ENCODE peak calls at places on chromosome X, in four cellular contexts. One of them, this sample, is unnamed.

GRCh38 chrX:153657161-153657560 is 10.2 kb downstream of the DUSP9 start:
- DNase-seq in H1: no peak
- DNase-seq in esophagus squamous epithelium: no peak
- DNase-seq in CD8-positive, alpha-beta T cell: no peak
- DNase-seq in this sample: no peak

GRCh38 chrX:30690330-30690729 is 37.1 kb downstream of the GK start:
- DNase-seq in esophagus squamous epithelium: no peak
- DNase-seq in CD8-positive, alpha-beta T cell: no peak
- DNase-seq in H1: no peak
- DNase-seq in this sample: no peak

GRCh38 chrX:21946925-21947641 is 6.6 kb downstream of the SMS start:
- DNase-seq in esophagus squamous epithelium: no peak
- DNase-seq in H1: no peak
- DNase-seq in CD8-positive, alpha-beta T cell: no peak
- DNase-seq in this sample: no peak

GRCh38 chrX:46913710-46914109 is 1.5 kb downstream of the JADE3 start:
- DNase-seq in CD8-positive, alpha-beta T cell: no peak
- DNase-seq in esophagus squamous epithelium: no peak
- DNase-seq in H1: no peak
- DNase-seq in this sample: no peak

GRCh38 chrX:43540318-43540717 is 115.8 kb upstream of the MAOA start:
- DNase-seq in CD8-positive, alpha-beta T cell: no peak
- DNase-seq in H1: no peak
- DNase-seq in esophagus squamous epithelium: no peak
- DNase-seq in this sample: no peak

GRCh38 chrX:39950035-39950688 is 147.6 kb downstream of the BCOR start:
- DNase-seq in H1: no peak
- DNase-seq in esophagus squamous epithelium: no peak
- DNase-seq in CD8-positive, alpha-beta T cell: no peak
- DNase-seq in this sample: no peak

GRCh38 chrX:30870572-30870971 is 18.5 kb downstream of the TAB3 start:
- DNase-seq in CD8-positive, alpha-beta T cell: no peak
- DNase-seq in esophagus squamous epithelium: no peak
- DNase-seq in H1: no peak
- DNase-seq in this sample: no peak

GRCh38 chrX:103847174-103847870 is 15.3 kb upstream of the RAB9B start:
- DNase-seq in H1: no peak
- DNase-seq in CD8-positive, alpha-beta T cell: no peak
- DNase-seq in esophagus squamous epithelium: no peak
- DNase-seq in this sample: no peak

GRCh38 chrX:17527135-17527701 is 152.2 kb downstream of the NHS start:
- DNase-seq in esophagus squamous epithelium: no peak
- DNase-seq in H1: no peak
- DNase-seq in CD8-positive, alpha-beta T cell: no peak
- DNase-seq in this sample: no peak

GRCh38 chrX:39703307-39703706 is 394.5 kb downstream of the BCOR start:
- DNase-seq in H1: no peak
- DNase-seq in esophagus squamous epithelium: no peak
- DNase-seq in CD8-positive, alpha-beta T cell: no peak
- DNase-seq in this sample: no peak

GRCh38 chrX:108362026-108362425 is 76.2 kb downstream of the COL4A6 start:
- DNase-seq in CD8-positive, alpha-beta T cell: no peak
- DNase-seq in H1: no peak
- DNase-seq in esophagus squamous epithelium: no peak
- DNase-seq in this sample: no peak

GRCh38 chrX:125205084-125205917 is 114.4 kb upstream of the TEX13C start:
- DNase-seq in CD8-positive, alpha-beta T cell: peak; percentile 4
- DNase-seq in H1: no peak
- DNase-seq in esophagus squamous epithelium: no peak
- DNase-seq in this sample: no peak

GRCh38 chrX:47556045-47556623 is 4.9 kb upstream of the ARAF start:
- DNase-seq in H1: peak; percentile 63
- DNase-seq in esophagus squamous epithelium: peak; percentile 61
- DNase-seq in CD8-positive, alpha-beta T cell: peak; percentile 77
- DNase-seq in this sample: peak; percentile 78

GRCh38 chrX:118702741-118703140 is 24.7 kb upstream of the IL13RA1 start:
- DNase-seq in esophagus squamous epithelium: no peak
- DNase-seq in CD8-positive, alpha-beta T cell: no peak
- DNase-seq in H1: no peak
- DNase-seq in this sample: no peak

GRCh38 chrX:38664285-38664684 is 102.9 kb downstream of the TSPAN7 start:
- DNase-seq in CD8-positive, alpha-beta T cell: no peak
- DNase-seq in esophagus squamous epithelium: no peak
- DNase-seq in H1: no peak
- DNase-seq in this sample: peak; percentile 0

GRCh38 chrX:47587906-47588735 is 5.9 kb downstream of the TIMP1 start:
- DNase-seq in CD8-positive, alpha-beta T cell: no peak
- DNase-seq in esophagus squamous epithelium: no peak
- DNase-seq in H1: no peak
- DNase-seq in this sample: no peak

GRCh38 chrX:39331062-39331704 is 529.9 kb downstream of the MID1IP1 start:
- DNase-seq in CD8-positive, alpha-beta T cell: no peak
- DNase-seq in H1: no peak
- DNase-seq in esophagus squamous epithelium: no peak
- DNase-seq in this sample: no peak

GRCh38 chrX:69387559-69388487 is 116.3 kb upstream of the NALF2 start:
- DNase-seq in esophagus squamous epithelium: no peak
- DNase-seq in CD8-positive, alpha-beta T cell: peak; percentile 28
- DNase-seq in H1: peak; percentile 57
- DNase-seq in this sample: peak; percentile 14

GRCh38 chrX:39903937-39904336 is 193.8 kb downstream of the BCOR start:
- DNase-seq in esophagus squamous epithelium: no peak
- DNase-seq in CD8-positive, alpha-beta T cell: no peak
- DNase-seq in H1: no peak
- DNase-seq in this sample: no peak

GRCh38 chrX:85619962-85620361 is 240.5 kb upstream of the POF1B start:
- DNase-seq in H1: no peak
- DNase-seq in CD8-positive, alpha-beta T cell: no peak
- DNase-seq in esophagus squamous epithelium: no peak
- DNase-seq in this sample: no peak

GRCh38 chrX:7346021-7346420 is 198.1 kb upstream of the PUDP start:
- DNase-seq in H1: no peak
- DNase-seq in esophagus squamous epithelium: no peak
- DNase-seq in CD8-positive, alpha-beta T cell: no peak
- DNase-seq in this sample: no peak

GRCh38 chrX:48461830-48462229 is 8.2 kb downstream of the SLC38A5 start:
- DNase-seq in CD8-positive, alpha-beta T cell: no peak
- DNase-seq in esophagus squamous epithelium: no peak
- DNase-seq in H1: no peak
- DNase-seq in this sample: no peak

GRCh38 chrX:155962906-155963305 is 34.6 kb upstream of the IL9R start:
- DNase-seq in esophagus squamous epithelium: no peak
- DNase-seq in CD8-positive, alpha-beta T cell: no peak
- DNase-seq in H1: no peak
- DNase-seq in this sample: no peak

GRCh38 chrX:15785176-15785735 is 5.0 kb upstream of the ZRSR2 start:
- DNase-seq in CD8-positive, alpha-beta T cell: no peak
- DNase-seq in H1: no peak
- DNase-seq in esophagus squamous epithelium: no peak
- DNase-seq in this sample: no peak

GRCh38 chrX:16268206-16268605 is 100.9 kb downstream of the MAGEB17 start:
- DNase-seq in H1: no peak
- DNase-seq in CD8-positive, alpha-beta T cell: no peak
- DNase-seq in esophagus squamous epithelium: no peak
- DNase-seq in this sample: no peak

GRCh38 chrX:7316887-7317286 is 168.9 kb upstream of the PUDP start:
- DNase-seq in esophagus squamous epithelium: no peak
- DNase-seq in H1: no peak
- DNase-seq in CD8-positive, alpha-beta T cell: no peak
- DNase-seq in this sample: peak; percentile 24

GRCh38 chrX:65658229-65658628 is 9.2 kb upstream of the MSN start:
- DNase-seq in CD8-positive, alpha-beta T cell: no peak
- DNase-seq in esophagus squamous epithelium: no peak
- DNase-seq in H1: no peak
- DNase-seq in this sample: no peak

GRCh38 chrX:136080766-136081165 is 66.6 kb upstream of the FHL1 start:
- DNase-seq in CD8-positive, alpha-beta T cell: no peak
- DNase-seq in H1: no peak
- DNase-seq in esophagus squamous epithelium: no peak
- DNase-seq in this sample: no peak

GRCh38 chrX:119753639-119754257 is 4.6 kb upstream of the SOWAHD start:
- DNase-seq in esophagus squamous epithelium: no peak
- DNase-seq in CD8-positive, alpha-beta T cell: peak; percentile 61
- DNase-seq in H1: no peak
- DNase-seq in this sample: no peak

GRCh38 chrX:101385795-101386541 is at the start of gene BTK:
- DNase-seq in CD8-positive, alpha-beta T cell: no peak
- DNase-seq in H1: no peak
- DNase-seq in esophagus squamous epithelium: no peak
- DNase-seq in this sample: no peak

GRCh38 chrX:48468693-48469691 is 1.1 kb downstream of the SLC38A5 start:
- DNase-seq in CD8-positive, alpha-beta T cell: peak; percentile 37
- DNase-seq in esophagus squamous epithelium: no peak
- DNase-seq in H1: no peak
- DNase-seq in this sample: no peak

GRCh38 chrX:18596096-18596495 is 75.8 kb downstream of the RS1 start:
- DNase-seq in CD8-positive, alpha-beta T cell: no peak
- DNase-seq in esophagus squamous epithelium: no peak
- DNase-seq in H1: no peak
- DNase-seq in this sample: no peak

GRCh38 chrX:73556159-73556558 is 6.8 kb upstream of the CHIC1 start:
- DNase-seq in CD8-positive, alpha-beta T cell: no peak
- DNase-seq in esophagus squamous epithelium: no peak
- DNase-seq in H1: no peak
- DNase-seq in this sample: no peak

GRCh38 chrX:37910186-37910585 is 62.8 kb upstream of the DYNLT3 start:
- DNase-seq in esophagus squamous epithelium: no peak
- DNase-seq in CD8-positive, alpha-beta T cell: no peak
- DNase-seq in H1: no peak
- DNase-seq in this sample: no peak

GRCh38 chrX:87045352-87045751 is 472.2 kb upstream of the KLHL4 start:
- DNase-seq in esophagus squamous epithelium: no peak
- DNase-seq in H1: no peak
- DNase-seq in CD8-positive, alpha-beta T cell: no peak
- DNase-seq in this sample: no peak

GRCh38 chrX:124680287-124680686 is 333.9 kb downstream of the SH2D1A start:
- DNase-seq in CD8-positive, alpha-beta T cell: no peak
- DNase-seq in esophagus squamous epithelium: no peak
- DNase-seq in H1: no peak
- DNase-seq in this sample: no peak

GRCh38 chrX:6810796-6811195 is 275.9 kb upstream of the VCX3A start:
- DNase-seq in esophagus squamous epithelium: no peak
- DNase-seq in CD8-positive, alpha-beta T cell: no peak
- DNase-seq in H1: no peak
- DNase-seq in this sample: no peak

DNA sequence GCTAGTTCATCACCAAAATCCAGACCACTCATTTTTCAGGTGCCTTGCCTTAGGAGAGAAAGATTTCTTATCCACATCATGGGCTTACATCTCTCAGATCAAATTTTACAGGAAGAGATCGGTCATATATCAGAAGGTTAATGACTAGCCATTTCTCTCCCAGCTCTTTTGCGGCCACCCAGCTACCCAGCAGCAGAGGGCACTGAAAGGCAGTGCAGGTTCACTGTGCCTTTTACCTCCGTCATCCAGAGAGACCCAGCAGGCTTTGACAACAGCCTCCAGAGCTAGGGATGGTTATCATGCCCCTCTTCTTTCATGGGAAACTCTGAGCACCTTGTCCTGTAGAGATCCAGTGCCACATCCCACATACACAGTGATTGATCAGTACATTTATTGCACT is 384.8 kb downstream of the AFF2 start:
- DNase-seq in H1: no peak
- DNase-seq in esophagus squamous epithelium: no peak
- DNase-seq in CD8-positive, alpha-beta T cell: no peak
- DNase-seq in this sample: no peak
- TF ChIP-seq CTCF in H1: peak; percentile 11
- TF ChIP-seq CTCF in esophagus squamous epithelium: no peak
- TF ChIP-seq CTCF in CD8-positive, alpha-beta T cell: no peak
- TF ChIP-seq CTCF in this sample: no peak

GRCh38 chrX:51889851-51890250 is 3.6 kb upstream of the MAGED1 start:
- DNase-seq in H1: no peak
- DNase-seq in esophagus squamous epithelium: no peak
- DNase-seq in CD8-positive, alpha-beta T cell: no peak
- DNase-seq in this sample: no peak
- TF ChIP-seq CTCF in H1: no peak
- TF ChIP-seq CTCF in esophagus squamous epithelium: no peak
- TF ChIP-seq CTCF in CD8-positive, alpha-beta T cell: no peak
- TF ChIP-seq CTCF in this sample: no peak

GRCh38 chrX:129347291-129347690 is 176.0 kb downstream of the SMARCA1 start:
- DNase-seq in H1: peak; percentile 39
- DNase-seq in esophagus squamous epithelium: no peak
- DNase-seq in CD8-positive, alpha-beta T cell: no peak
- DNase-seq in this sample: no peak
- TF ChIP-seq CTCF in H1: peak; percentile 31
- TF ChIP-seq CTCF in esophagus squamous epithelium: no peak
- TF ChIP-seq CTCF in CD8-positive, alpha-beta T cell: no peak
- TF ChIP-seq CTCF in this sample: no peak

GRCh38 chrX:139199945-139200344 is 330.6 kb upstream of the F9 start:
- DNase-seq in H1: no peak
- DNase-seq in esophagus squamous epithelium: no peak
- DNase-seq in CD8-positive, alpha-beta T cell: no peak
- DNase-seq in this sample: no peak

GRCh38 chrX:139198936-139199335 is 331.6 kb upstream of the F9 start:
- DNase-seq in CD8-positive, alpha-beta T cell: no peak
- DNase-seq in esophagus squamous epithelium: no peak
- DNase-seq in H1: no peak
- DNase-seq in this sample: no peak

GRCh38 chrX:139200346-139200745 is 330.2 kb upstream of the F9 start:
- DNase-seq in CD8-positive, alpha-beta T cell: no peak
- DNase-seq in H1: no peak
- DNase-seq in esophagus squamous epithelium: no peak
- DNase-seq in this sample: no peak

GRCh38 chrX:139194571-139195280 is 335.8 kb upstream of the F9 start:
- DNase-seq in H1: no peak
- DNase-seq in esophagus squamous epithelium: no peak
- DNase-seq in CD8-positive, alpha-beta T cell: no peak
- DNase-seq in this sample: no peak

GRCh38 chrX:139196890-139197289 is 333.6 kb upstream of the F9 start:
- DNase-seq in esophagus squamous epithelium: no peak
- DNase-seq in CD8-positive, alpha-beta T cell: no peak
- DNase-seq in H1: no peak
- DNase-seq in this sample: no peak
- TF ChIP-seq CTCF in esophagus squamous epithelium: no peak
- TF ChIP-seq CTCF in CD8-positive, alpha-beta T cell: no peak
- TF ChIP-seq CTCF in H1: no peak
- TF ChIP-seq CTCF in this sample: no peak

GRCh38 chrX:154710309-154710708 is 40.6 kb downstream of the GAB3 start:
- DNase-seq in esophagus squamous epithelium: no peak
- DNase-seq in H1: no peak
- DNase-seq in CD8-positive, alpha-beta T cell: no peak
- DNase-seq in this sample: no peak
- TF ChIP-seq CTCF in esophagus squamous epithelium: no peak
- TF ChIP-seq CTCF in H1: peak; percentile 37
- TF ChIP-seq CTCF in CD8-positive, alpha-beta T cell: no peak
- TF ChIP-seq CTCF in this sample: no peak